ENCODE peak calls at places on chromosome 12, in eight cellular contexts. N is heart left ventricle; V is prostate gland; X is adrenal gland; R is A549; L is cardiac muscle cell; S is effector memory CD4-positive, alpha-beta T cell; F is CD8-positive, alpha-beta memory T cell. H is an unnamed sample.

GRCh38 chr12:3680919-3681594 is 71.9 kb downstream of the CRACR2A start:
- DNase-seq in F (no peak), L (peak; percentile 69), N (peak; percentile 68), X (peak; percentile 44), R (no peak), V (peak; percentile 56), S (no peak), H (peak; percentile 61)

GRCh38 chr12:5295151-5295550 is 136.8 kb upstream of the NTF3 start:
- DNase-seq in L (no peak), F (no peak), X (no peak), V (no peak), N (no peak), S (no peak), R (no peak), H (no peak)

GRCh38 chr12:27331299-27331926 is 1.2 kb upstream of the BMAL2 start:
- DNase-seq in N (no peak), X (peak; percentile 24), F (no peak), L (peak; percentile 89), R (peak; percentile 64), V (peak; percentile 25), S (no peak), H (no peak)

GRCh38 chr12:30970559-30971202 is 44.1 kb downstream of the TSPAN11 start:
- DNase-seq in V (peak; percentile 36), L (peak; percentile 10), N (peak; percentile 56), F (no peak), S (no peak), R (no peak), X (no peak), H (no peak)

GRCh38 chr12:131869871-131870418 is 24.5 kb upstream of the ULK1 start:
- DNase-seq in X (no peak), F (no peak), L (peak; percentile 26), N (no peak), R (peak; percentile 89), V (no peak), S (no peak), H (no peak)

GRCh38 chr12:10175849-10176641 is 2.8 kb upstream of the TMEM52B start:
- DNase-seq in L (no peak), F (no peak), X (no peak), R (no peak), V (peak; percentile 29), S (no peak), N (no peak), H (peak; percentile 75)

GRCh38 chr12:54438506-54438905 is 19.4 kb upstream of the ITGA5 start:
- DNase-seq in V (no peak), X (no peak), L (no peak), N (no peak), F (no peak), S (no peak), R (no peak), H (no peak)

GRCh38 chr12:72338437-72338836 is 66.3 kb downstream of the TRHDE start:
- DNase-seq in R (no peak), S (no peak), F (no peak), L (no peak), V (no peak), N (no peak), X (no peak), H (no peak)

GRCh38 chr12:132397152-132397933 is 68.0 kb upstream of the GALNT9 start:
- DNase-seq in S (no peak), N (peak; percentile 9), L (no peak), R (no peak), X (no peak), V (no peak), F (no peak), H (no peak)

GRCh38 chr12:52023976-52024688 is 17.4 kb downstream of the TAMALIN start:
- DNase-seq in R (no peak), X (no peak), S (no peak), F (no peak), L (no peak), N (no peak), V (no peak), H (no peak)

GRCh38 chr12:68376901-68377300 is 44.7 kb upstream of the MDM1 start:
- DNase-seq in L (no peak), V (no peak), N (no peak), R (no peak), X (no peak), S (no peak), F (no peak), H (no peak)

GRCh38 chr12:122834229-122834920 is 882 bp upstream of the HIP1R start:
- DNase-seq in V (no peak), R (peak; percentile 82), X (peak; percentile 71), F (peak; percentile 38), S (no peak), N (peak; percentile 54), L (peak; percentile 53), H (no peak)

GRCh38 chr12:122078141-122079037 is at the start of gene MLXIP:
- DNase-seq in V (peak; percentile 92), R (peak; percentile 94), F (peak; percentile 84), S (peak; percentile 86), X (peak; percentile 95), L (peak; percentile 96), N (peak; percentile 95), H (peak; percentile 89)

GRCh38 chr12:7678744-7679143 is 13.0 kb upstream of the APOBEC1 start:
- DNase-seq in N (no peak), X (peak; percentile 9), L (peak; percentile 20), F (no peak), R (no peak), V (no peak), S (no peak), H (no peak)

GRCh38 chr12:47360771-47361388 is 281.1 kb upstream of the AMIGO2 start:
- DNase-seq in R (no peak), X (peak; percentile 10), V (no peak), N (no peak), F (peak; percentile 81), L (peak; percentile 37), S (peak; percentile 50), H (no peak)

GRCh38 chr12:57435288-57435687 is 704 bp downstream of the INHBC start:
- DNase-seq in N (no peak), R (no peak), X (no peak), F (no peak), S (no peak), V (no peak), L (peak; percentile 42), H (no peak)

GRCh38 chr12:31728289-31728916 is 418 bp downstream of the AMN1 start:
- DNase-seq in N (peak; percentile 60), F (no peak), X (peak; percentile 66), S (peak; percentile 22), V (peak; percentile 34), L (no peak), R (peak; percentile 77), H (no peak)

GRCh38 chr12:94172973-94173372 is 24.6 kb downstream of the PLXNC1 start:
- DNase-seq in S (no peak), N (no peak), L (peak; percentile 98), F (no peak), R (no peak), V (no peak), X (peak; percentile 45), H (no peak)
- H3K27ac ChIP-seq in S (no peak overlapping the region), N (no peak overlapping the region), L (no peak overlapping the region), F (no peak overlapping the region), R (no peak overlapping the region), V (no peak overlapping the region), X (no peak overlapping the region), H (no peak overlapping the region)

GRCh38 chr12:6384499-6385436 is 806 bp downstream of the LTBR start:
- DNase-seq in X (no peak), N (peak; percentile 53), S (no peak), V (no peak), F (no peak), R (no peak), L (no peak), H (no peak)
- H3K4me1 ChIP-seq in X (peaks cover 36% of the 10 kb centered on the region), N (peaks cover 13% of the 10 kb centered on the region), S (peaks cover 4% of the 10 kb centered on the region), V (peaks cover 28% of the 10 kb centered on the region), F (no peaks in the 10 kb centered on the region), R (peaks cover 48% of the 10 kb centered on the region), L (no peaks in the 10 kb centered on the region), H (peaks cover 7% of the 10 kb centered on the region)

DNA sequence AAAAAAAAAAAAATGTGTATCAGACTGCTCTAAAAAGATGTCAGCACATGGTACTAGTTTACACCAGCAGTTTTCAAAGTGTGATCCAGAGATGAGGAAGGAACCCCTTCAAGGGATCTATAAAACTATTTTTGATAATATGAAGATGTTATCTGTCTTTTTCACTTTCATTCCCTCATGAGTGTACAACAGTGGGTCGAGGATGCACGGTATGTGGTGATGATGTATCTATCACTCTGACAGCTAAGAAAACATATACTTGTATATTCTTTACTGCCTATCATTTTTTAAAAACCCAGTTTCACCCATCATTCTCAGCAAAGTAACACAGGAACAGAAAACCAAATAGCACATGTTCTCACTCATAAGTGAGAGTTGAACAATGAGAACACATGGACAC is 12.4 kb downstream of the DUSP16 start:
- DNase-seq in L (no peak), V (no peak), N (no peak), X (no peak), S (no peak), F (no peak), R (no peak), H (no peak)
- H3K27ac ChIP-seq in L (no peak overlapping the region), V (no peak overlapping the region), N (no peak overlapping the region), X (no peak overlapping the region), S (no peak overlapping the region), F (no peak overlapping the region), R (no peak overlapping the region), H (no peak overlapping the region)

DNA sequence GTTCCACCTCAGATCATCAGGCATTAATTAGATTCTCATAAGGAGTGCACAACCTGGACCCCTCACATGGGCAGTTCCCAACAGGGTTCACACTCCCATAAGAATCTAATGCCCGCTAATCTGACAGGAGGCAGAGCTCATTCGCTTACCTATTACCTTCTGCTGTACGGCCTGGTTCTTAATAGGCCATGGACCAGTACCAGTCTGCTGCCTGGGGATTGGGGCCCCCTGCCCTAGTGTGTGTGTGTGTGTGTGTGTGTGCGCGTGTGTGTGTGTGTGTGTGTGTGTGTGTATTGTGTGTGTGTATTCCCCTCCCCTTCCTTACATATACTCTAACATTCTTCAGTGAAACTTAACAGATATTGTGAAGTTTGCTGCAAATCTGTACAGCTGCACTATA is 205.1 kb upstream of the EEA1 start:
- DNase-seq in L (no peak), X (no peak), V (no peak), F (no peak), S (no peak), N (no peak), R (no peak), H (no peak)
- H3K4me1 ChIP-seq in L (peaks cover 10% of the 10 kb centered on the region), X (peaks cover 20% of the 10 kb centered on the region), V (peaks cover 11% of the 10 kb centered on the region), F (peaks cover 3% of the 10 kb centered on the region), S (no peaks in the 10 kb centered on the region), N (peaks cover 11% of the 10 kb centered on the region), R (peaks cover 17% of the 10 kb centered on the region), H (no peaks in the 10 kb centered on the region)

GRCh38 chr12:93115646-93116045 is 186.6 kb upstream of the EEA1 start:
- DNase-seq in R (no peak), X (no peak), S (no peak), N (peak; percentile 46), F (no peak), V (no peak), L (peak; percentile 45), H (no peak)
- H3K27ac ChIP-seq in R (no peak overlapping the region), X (no peak overlapping the region), S (no peak overlapping the region), N (peak overlapping the region; percentile 39), F (peak overlapping the region; percentile 1), V (peak overlapping the region; percentile 41), L (peak overlapping the region; percentile 95), H (no peak overlapping the region)

DNA sequence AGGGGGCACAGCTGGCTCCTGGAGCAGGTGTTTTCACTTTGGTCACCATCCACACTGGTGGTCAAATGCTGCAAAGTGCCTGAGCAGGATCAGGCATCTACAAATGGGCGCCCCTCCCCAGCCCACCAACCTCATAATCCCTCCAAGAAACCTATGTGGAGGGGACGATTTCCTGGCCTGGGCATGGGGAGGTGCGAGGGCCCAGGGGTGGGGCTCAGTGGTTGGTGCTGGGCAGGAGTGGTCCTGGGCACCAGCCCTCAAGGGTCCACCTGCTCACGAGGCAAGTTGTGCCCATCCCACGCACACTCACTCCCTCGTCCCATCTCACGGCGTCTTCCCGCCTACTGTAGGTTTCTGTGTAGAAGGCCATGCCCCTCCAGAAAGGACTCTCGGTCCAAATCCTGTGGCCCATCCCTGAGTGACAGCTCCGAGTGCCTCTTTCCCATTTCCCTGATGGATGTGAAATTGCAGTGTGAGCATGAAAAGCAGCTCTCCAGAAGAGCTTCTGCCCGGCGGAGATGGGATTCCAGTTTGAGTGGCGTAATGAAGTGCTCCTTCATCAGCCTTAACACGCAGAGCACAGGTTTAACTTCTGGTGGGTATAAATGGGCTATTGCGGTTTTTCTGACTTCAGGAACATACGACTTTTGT is 36.9 kb downstream of the SLC15A4 start:
- DNase-seq in X (no peak), F (no peak), L (no peak), V (no peak), R (no peak), N (no peak), S (no peak), H (no peak)
- H3K4me1 ChIP-seq in X (no peaks in the 10 kb centered on the region), F (peaks cover 8% of the 10 kb centered on the region), L (peaks cover 5% of the 10 kb centered on the region), V (no peaks in the 10 kb centered on the region), R (no peaks in the 10 kb centered on the region), N (no peaks in the 10 kb centered on the region), S (no peaks in the 10 kb centered on the region), H (no peaks in the 10 kb centered on the region)

H was measured in breast epithelium.